ENCODE peak calls at places on chromosomes 3 and 15, in nine cellular contexts. U, C, V, Z, R, M, A, Y and N are unnamed samples. For H3K4me1, the result is how much of the 10 kb centered on the place peaks cover.

GRCh38 chr15:56765252-56765651 is 31.9 kb upstream of the ZNF280D start:
- DNase-seq in U (peak), C (no peak), V (no peak), Z (peak), R (no peak), M (no peak), A (no peak), Y (no peak), N (peak)

GRCh38 chr3:129651316-129652202 is 45.1 kb upstream of the PLXND1 start:
- DNase-seq in U (peak), C (no peak), V (no peak), Z (no peak), R (no peak), M (peak), A (no peak), Y (peak), N (peak)

GRCh38 chr3:94665922-94666321 is 603.1 kb downstream of the NSUN3 start:
- DNase-seq in U (no peak), C (no peak), V (no peak), Z (no peak), R (no peak), M (no peak), A (no peak), Y (no peak), N (no peak)

GRCh38 chr3:87461443-87461842 is 185.1 kb upstream of the POU1F1 start:
- DNase-seq in U (no peak), C (no peak), V (no peak), Z (no peak), R (no peak), M (no peak), A (no peak), Y (no peak), N (no peak)

GRCh38 chr15:37981781-37982180 is 47.3 kb downstream of the TMCO5A start:
- DNase-seq in U (no peak), C (no peak), V (no peak), Z (peak), R (no peak), M (peak), A (no peak), Y (no peak), N (peak)

GRCh38 chr3:50662408-50662807 is 12.3 kb upstream of the DOCK3 start:
- DNase-seq in U (no peak), C (no peak), V (no peak), Z (no peak), R (no peak), M (no peak), A (peak), Y (peak), N (no peak)

GRCh38 chr15:28106294-28107110 is 7.4 kb upstream of the OCA2 start:
- DNase-seq in U (no peak), C (peak), V (no peak), Z (peak), R (no peak), M (peak), A (no peak), Y (no peak), N (peak)

GRCh38 chr3:138078901-138079344 is 36.5 kb downstream of the DZIP1L start:
- DNase-seq in U (no peak), C (no peak), V (no peak), Z (no peak), R (no peak), M (no peak), A (no peak), Y (no peak), N (peak)

GRCh38 chr15:67070150-67070549 is 4.7 kb downstream of the SMAD3 start:
- DNase-seq in U (no peak), C (no peak), V (no peak), Z (no peak), R (no peak), M (no peak), A (no peak), Y (no peak), N (no peak)

GRCh38 chr15:67072951-67073350 is 7.5 kb downstream of the SMAD3 start:
- DNase-seq in U (no peak), C (no peak), V (no peak), Z (peak), R (no peak), M (no peak), A (no peak), Y (no peak), N (no peak)

GRCh38 chr15:67070892-67071664 is 5.7 kb downstream of the SMAD3 start:
- DNase-seq in U (no peak), C (no peak), V (no peak), Z (no peak), R (no peak), M (peak), A (no peak), Y (no peak), N (no peak)

GRCh38 chr15:67074886-67075229 is 9.5 kb downstream of the SMAD3 start:
- DNase-seq in U (no peak), C (no peak), V (no peak), Z (no peak), R (no peak), M (no peak), A (no peak), Y (no peak), N (peak)

DNA sequence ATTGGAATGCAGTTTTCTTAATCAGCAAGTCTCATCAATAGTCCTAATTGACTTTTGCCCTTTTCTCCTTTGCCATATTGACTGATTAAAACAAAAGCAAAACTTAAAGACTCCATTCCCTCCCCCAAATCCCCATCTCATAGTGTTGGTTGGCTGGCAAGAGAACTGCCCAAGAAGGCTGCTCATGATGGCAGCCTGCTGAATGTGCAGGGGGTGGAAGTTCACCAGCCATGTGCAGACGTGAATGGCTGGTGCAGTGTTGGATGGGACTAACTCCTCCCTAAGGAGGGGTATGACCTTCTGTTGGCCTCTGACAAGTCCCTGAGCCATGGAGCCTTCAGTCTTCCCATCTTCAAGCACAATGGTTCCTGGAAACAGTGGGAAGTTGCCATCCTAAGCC is 7.0 kb downstream of the SMAD3 start:
- DNase-seq in U (no peak), C (no peak), V (no peak), Z (no peak), R (no peak), M (no peak), A (no peak), Y (no peak), N (no peak)
- H3K4me1 ChIP-seq in U (under half), C (half or more), V (under half), Z (half or more), R (under half), M (under half), A (half or more), Y (half or more), N (half or more)

DNA sequence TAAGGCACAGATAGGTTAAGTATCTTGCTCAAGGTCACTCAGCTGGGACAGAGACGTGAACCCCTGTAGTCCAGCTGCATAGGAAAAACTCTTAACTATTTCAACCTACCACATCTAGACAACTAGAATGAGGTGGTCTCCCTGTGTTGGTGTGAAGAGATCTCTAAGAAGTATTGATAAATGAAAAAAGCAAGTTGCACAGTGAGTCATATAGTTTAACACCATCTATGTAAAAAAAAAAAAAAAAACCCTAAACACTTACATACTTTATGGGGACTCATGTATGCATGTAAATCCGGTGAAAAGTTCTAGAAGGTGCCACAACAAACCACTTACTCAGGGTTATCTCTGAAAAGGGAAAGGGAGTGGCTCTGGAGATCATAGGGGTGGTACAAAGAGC is 185.5 kb downstream of the SATB1 start:
- DNase-seq in U (no peak), C (no peak), V (no peak), Z (no peak), R (no peak), M (no peak), A (no peak), Y (no peak), N (no peak)
- H3K4me1 ChIP-seq in U (under half), C (under half), V (under half), Z (under half), R (under half), M (under half), A (under half), Y (under half), N (under half)

DNA sequence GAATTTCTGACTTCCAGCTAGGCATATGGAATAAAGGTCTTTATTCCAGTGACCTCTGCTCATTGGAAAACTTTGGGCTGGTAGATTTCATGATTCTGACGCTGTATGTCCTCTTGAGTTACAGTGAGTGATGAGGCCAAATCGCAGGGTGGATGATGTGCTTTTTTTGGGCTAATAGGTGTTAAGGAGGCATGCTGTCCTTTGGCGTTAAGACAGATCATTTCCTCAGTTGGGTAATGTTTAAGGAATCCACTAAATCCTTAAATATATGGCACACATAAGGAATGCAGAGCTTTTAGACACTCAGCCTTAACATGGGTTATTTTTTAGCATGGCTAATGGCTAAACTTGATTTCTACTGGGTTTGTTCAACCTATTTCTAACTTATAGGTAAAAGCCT is 87.9 kb downstream of the LPP start:
- DNase-seq in U (no peak), C (no peak), V (no peak), Z (no peak), R (no peak), M (no peak), A (no peak), Y (no peak), N (peak)
- H3K4me1 ChIP-seq in U (under half), C (under half), V (under half), Z (under half), R (under half), M (under half), A (half or more), Y (under half), N (under half)

GRCh38 chr3:32866533-32866932 is 48.7 kb downstream of the TRIM71 start:
- DNase-seq in U (no peak), C (no peak), V (no peak), Z (no peak), R (no peak), M (no peak), A (no peak), Y (no peak), N (no peak)

GRCh38 chr3:32870373-32871091 is 52.7 kb downstream of the TRIM71 start:
- DNase-seq in U (no peak), C (no peak), V (no peak), Z (no peak), R (no peak), M (no peak), A (no peak), Y (no peak), N (no peak)

GRCh38 chr3:32868719-32869512 is 51.1 kb downstream of the TRIM71 start:
- DNase-seq in U (no peak), C (no peak), V (no peak), Z (no peak), R (no peak), M (no peak), A (no peak), Y (no peak), N (no peak)

GRCh38 chr3:32867954-32868353 is 50.2 kb downstream of the TRIM71 start:
- DNase-seq in U (no peak), C (no peak), V (no peak), Z (no peak), R (no peak), M (no peak), A (no peak), Y (no peak), N (no peak)

DNA sequence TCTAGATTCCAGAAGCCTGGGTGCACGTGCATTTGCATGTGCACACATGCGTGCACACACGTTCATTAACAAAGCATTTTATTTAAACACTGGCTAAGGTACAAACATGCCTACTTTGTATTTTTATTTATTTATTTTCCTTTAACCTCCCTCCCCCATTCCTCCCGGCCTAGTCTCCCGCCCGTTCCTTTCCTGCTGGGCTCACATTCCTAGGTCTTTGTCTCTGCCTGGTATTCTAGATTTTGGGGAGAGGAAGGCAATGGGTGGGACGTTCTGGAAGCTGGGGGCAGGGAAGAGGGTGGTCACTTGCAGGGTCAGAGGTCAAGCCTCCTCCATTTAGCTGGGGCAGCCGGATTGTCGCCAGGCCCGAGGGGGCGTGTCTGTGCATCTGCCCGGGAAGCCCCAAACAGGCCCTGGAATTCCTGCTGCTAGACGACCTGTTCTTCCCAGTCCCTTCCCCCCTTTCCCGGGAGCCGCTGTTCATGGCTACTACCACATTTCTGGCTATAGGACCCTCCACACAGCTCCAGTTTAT is 51.8 kb downstream of the TRIM71 start:
- DNase-seq in U (no peak), C (no peak), V (no peak), Z (no peak), R (no peak), M (peak), A (no peak), Y (no peak), N (no peak)
- H3K4me1 ChIP-seq in U (under half), C (under half), V (under half), Z (under half), R (under half), M (half or more), A (under half), Y (under half), N (under half)

GRCh38 chr15:64500695-64501395 is 40.5 kb downstream of the ZNF609 start:
- DNase-seq in U (no peak), C (no peak), V (no peak), Z (no peak), R (no peak), M (no peak), A (no peak), Y (no peak), N (no peak)

GRCh38 chr15:64501396-64501716 is 41.0 kb downstream of the ZNF609 start:
- DNase-seq in U (no peak), C (no peak), V (no peak), Z (no peak), R (no peak), M (no peak), A (no peak), Y (no peak), N (no peak)

GRCh38 chr15:64503197-64503596 is 42.8 kb downstream of the ZNF609 start:
- DNase-seq in U (peak), C (no peak), V (no peak), Z (peak), R (no peak), M (no peak), A (no peak), Y (no peak), N (peak)

GRCh38 chr15:64502537-64502936 is 42.2 kb downstream of the ZNF609 start:
- DNase-seq in U (no peak), C (no peak), V (no peak), Z (no peak), R (no peak), M (no peak), A (no peak), Y (no peak), N (no peak)

GRCh38 chr15:64503640-64504039 is 43.3 kb downstream of the ZNF609 start:
- DNase-seq in U (no peak), C (no peak), V (no peak), Z (peak), R (no peak), M (no peak), A (no peak), Y (no peak), N (no peak)
- H3K4me1 ChIP-seq in U (under half), C (under half), V (under half), Z (under half), R (under half), M (under half), A (under half), Y (under half), N (under half)

DNA sequence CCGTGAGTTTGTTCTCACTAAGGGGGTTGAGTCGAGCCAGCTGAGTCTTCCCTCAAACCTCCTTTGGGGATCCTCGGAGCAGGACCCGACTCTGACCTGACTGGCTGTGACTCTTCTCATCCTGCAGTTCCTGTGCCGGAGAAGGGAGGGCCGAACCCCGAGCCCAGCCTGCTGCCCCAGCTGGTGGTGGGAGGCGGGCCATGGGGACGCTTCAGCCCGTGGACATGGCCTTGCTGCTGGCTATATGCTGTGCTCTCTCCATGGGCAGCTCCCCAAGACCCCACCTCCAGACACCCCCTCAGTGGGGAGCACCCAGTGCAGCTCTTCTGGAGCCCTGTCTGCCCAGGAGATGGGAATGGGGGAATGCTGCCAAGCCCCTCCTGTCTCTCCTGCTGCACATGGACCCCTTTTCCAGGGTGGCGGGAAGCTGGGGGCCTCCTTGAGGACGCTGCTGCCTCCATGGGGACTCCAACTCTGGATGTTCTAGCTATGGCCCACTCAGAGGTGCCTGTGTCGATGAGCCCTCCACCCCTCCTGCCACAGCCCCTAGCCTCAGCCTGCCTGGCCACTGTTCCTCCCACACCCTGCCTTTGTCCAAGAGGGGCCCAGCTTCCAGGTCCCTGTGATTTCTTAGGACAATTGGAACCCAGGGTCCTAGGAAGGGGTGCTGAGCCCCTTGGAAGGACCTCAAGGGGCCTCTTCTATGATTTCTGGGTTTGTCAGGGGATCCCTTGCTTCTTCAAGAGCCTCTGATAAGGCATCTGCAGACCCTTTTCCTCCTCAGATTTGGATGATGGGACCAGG is 12.8 kb downstream of the C15orf39 start:
- DNase-seq in U (no peak), C (no peak), V (no peak), Z (no peak), R (no peak), M (no peak), A (no peak), Y (no peak), N (no peak)
- H3K4me1 ChIP-seq in U (under half), C (under half), V (under half), Z (under half), R (under half), M (under half), A (under half), Y (under half), N (under half)

GRCh38 chr3:159795776-159796175 is 192.9 kb upstream of the IL12A start:
- DNase-seq in U (no peak), C (no peak), V (no peak), Z (no peak), R (no peak), M (no peak), A (no peak), Y (no peak), N (no peak)
- H3K4me1 ChIP-seq in U (under half), C (under half), V (half or more), Z (under half), R (under half), M (under half), A (half or more), Y (under half), N (under half)